ENCODE peak calls at places on chromosome 10, in eight cellular contexts. Z is AG08395; D is endothelial cell; E is EL; F is stimulated activated CD4-positive, alpha-beta T cell treated with anti-CD3 and anti-CD28 coated beads, Interleukin-12 subunit alpha, Interleukin-12 subunit beta, amount 100 ng/mL, for 4 hours; L is gastrocnemius medialis; X is chondrocyte; N is fibroblast of villous mesenchyme. O is an unnamed sample.

GRCh38 chr10:9331583-9332008 is 1277.1 kb downstream of the GATA3 start:
- DNase-seq in Z (peak; percentile 68), D (no peak), E (peak; percentile 42), F (no peak), L (no peak), X (no peak), N (peak; percentile 72), O (peak; percentile 3)

GRCh38 chr10:5906651-5907050 is 16.6 kb downstream of the FBH1 start:
- DNase-seq in Z (no peak), D (no peak), E (no peak), F (no peak), L (no peak), X (no peak), N (no peak), O (no peak)

GRCh38 chr10:51063659-51064535 is 10.4 kb upstream of the PRKG1 start:
- DNase-seq in Z (peak; percentile 36), D (no peak), E (peak; percentile 55), F (no peak), L (no peak), X (no peak), N (peak; percentile 59), O (peak; percentile 52)

GRCh38 chr10:16663472-16663871 is 141.8 kb upstream of the C1QL3 start:
- DNase-seq in Z (no peak), D (no peak), E (no peak), F (no peak), L (no peak), X (no peak), N (no peak), O (no peak)

GRCh38 chr10:127850944-127851343 is 41.8 kb downstream of the CLRN3 start:
- DNase-seq in Z (no peak), D (no peak), E (no peak), F (no peak), L (no peak), X (no peak), N (no peak), O (no peak)

GRCh38 chr10:78331391-78331922 is 297.8 kb downstream of the RPS24 start:
- DNase-seq in Z (peak; percentile 80), D (no peak), E (peak; percentile 57), F (no peak), L (no peak), X (no peak), N (peak; percentile 19), O (no peak)

GRCh38 chr10:91653214-91653875 is 20.5 kb upstream of the PPP1R3C start:
- DNase-seq in Z (no peak), D (no peak), E (peak; percentile 74), F (no peak), L (no peak), X (no peak), N (peak; percentile 34), O (no peak)

GRCh38 chr10:10865303-10865702 is 152.4 kb upstream of the CELF2 start:
- DNase-seq in Z (no peak), D (no peak), E (peak; percentile 39), F (no peak), L (no peak), X (no peak), N (peak; percentile 68), O (no peak)

GRCh38 chr10:103814626-103815370 is 40.6 kb downstream of the SH3PXD2A start:
- DNase-seq in Z (no peak), D (no peak), E (peak; percentile 10), F (no peak), L (no peak), X (no peak), N (peak; percentile 48), O (no peak)

GRCh38 chr10:97640868-97641811 is 669 bp downstream of the PI4K2A start:
- DNase-seq in Z (peak; percentile 71), D (peak; percentile 50), E (peak; percentile 53), F (peak; percentile 5), L (no peak), X (no peak), N (peak; percentile 48), O (no peak)

GRCh38 chr10:114762811-114763210 is 58.8 kb upstream of the FHIP2A start:
- DNase-seq in Z (no peak), D (no peak), E (no peak), F (no peak), L (no peak), X (no peak), N (no peak), O (no peak)

GRCh38 chr10:3755440-3756359 is 29.3 kb downstream of the KLF6 start:
- DNase-seq in Z (peak; percentile 57), D (no peak), E (peak; percentile 49), F (no peak), L (no peak), X (no peak), N (peak; percentile 53), O (no peak)

GRCh38 chr10:71723301-71723700 is 3.7 kb upstream of the C10orf105 start:
- DNase-seq in Z (no peak), D (no peak), E (no peak), F (no peak), L (no peak), X (no peak), N (no peak), O (no peak)

GRCh38 chr10:86371691-86372090 is 5.1 kb upstream of the GRID1 start:
- DNase-seq in Z (no peak), D (no peak), E (no peak), F (no peak), L (peak; percentile 6), X (peak; percentile 53), N (no peak), O (no peak)

GRCh38 chr10:97542169-97543024 is 30.2 kb upstream of the ANKRD2 start:
- DNase-seq in Z (peak; percentile 86), D (no peak), E (peak; percentile 92), F (peak; percentile 41), L (peak; percentile 65), X (peak; percentile 81), N (peak; percentile 93), O (peak; percentile 93)

GRCh38 chr10:58177362-58177947 is 90.2 kb downstream of the IPMK start:
- DNase-seq in Z (peak; percentile 50), D (no peak), E (peak; percentile 15), F (no peak), L (no peak), X (no peak), N (peak; percentile 49), O (no peak)

GRCh38 chr10:110208614-110209398 is 1.4 kb downstream of the MXI1 start:
- DNase-seq in Z (peak; percentile 27), D (no peak), E (peak; percentile 59), F (no peak), L (no peak), X (no peak), N (peak; percentile 46), O (no peak)

GRCh38 chr10:49700997-49701396 is 21.5 kb downstream of the C10orf53 start:
- DNase-seq in Z (no peak), D (no peak), E (no peak), F (no peak), L (no peak), X (no peak), N (no peak), O (no peak)

GRCh38 chr10:25575343-25575742 is 358.7 kb upstream of the MYO3A start:
- DNase-seq in Z (no peak), D (no peak), E (no peak), F (no peak), L (no peak), X (no peak), N (no peak), O (no peak)

GRCh38 chr10:73967022-73967429 is 30.9 kb upstream of the VCL start:
- DNase-seq in Z (no peak), D (no peak), E (peak; percentile 9), F (no peak), L (no peak), X (no peak), N (no peak), O (no peak)

GRCh38 chr10:122957474-122957873 is 3.4 kb upstream of the C10orf88 start:
- DNase-seq in Z (no peak), D (no peak), E (peak; percentile 4), F (no peak), L (no peak), X (no peak), N (no peak), O (no peak)

GRCh38 chr10:87818505-87819273 is 663 bp upstream of the ATAD1 start:
- DNase-seq in Z (peak; percentile 5), D (peak; percentile 6), E (peak; percentile 31), F (peak; percentile 59), L (peak; percentile 17), X (no peak), N (peak; percentile 40), O (no peak)

GRCh38 chr10:124699471-124700292 is 44.5 kb downstream of the FAM53B start:
- DNase-seq in Z (no peak), D (no peak), E (no peak), F (no peak), L (peak; percentile 76), X (no peak), N (no peak), O (no peak)

GRCh38 chr10:109823196-109823595 is 100.1 kb downstream of the XPNPEP1 start:
- DNase-seq in Z (no peak), D (no peak), E (no peak), F (no peak), L (no peak), X (no peak), N (no peak), O (no peak)

GRCh38 chr10:58143944-58144343 is 123.8 kb downstream of the IPMK start:
- DNase-seq in Z (no peak), D (no peak), E (peak; percentile 20), F (no peak), L (no peak), X (no peak), N (no peak), O (no peak)

GRCh38 chr10:60827791-60828488 is 49.7 kb downstream of the CDK1 start:
- DNase-seq in Z (peak; percentile 83), D (peak; percentile 18), E (peak; percentile 84), F (no peak), L (no peak), X (no peak), N (peak; percentile 83), O (no peak)

GRCh38 chr10:129680661-129681344 is 213.8 kb downstream of the MGMT start:
- DNase-seq in Z (no peak), D (no peak), E (no peak), F (no peak), L (no peak), X (no peak), N (no peak), O (no peak)

GRCh38 chr10:47288916-47289495 is 11.0 kb upstream of the GDF10 start:
- DNase-seq in Z (no peak), D (no peak), E (no peak), F (no peak), L (no peak), X (no peak), N (no peak), O (no peak)

GRCh38 chr10:9819756-9820494 is 1197.7 kb upstream of the CELF2 start:
- DNase-seq in Z (no peak), D (no peak), E (no peak), F (no peak), L (no peak), X (no peak), N (no peak), O (no peak)

GRCh38 chr10:12259988-12260387 is 64.0 kb downstream of the CDC123 start:
- DNase-seq in Z (no peak), D (no peak), E (no peak), F (no peak), L (no peak), X (peak; percentile 18), N (no peak), O (no peak)

GRCh38 chr10:124593431-124593985 is 131.9 kb downstream of the LHPP start:
- DNase-seq in Z (no peak), D (no peak), E (no peak), F (no peak), L (no peak), X (peak; percentile 84), N (no peak), O (no peak)

GRCh38 chr10:132665946-132666732 is 119.8 kb downstream of the NKX6-2 start:
- DNase-seq in Z (peak; percentile 93), D (no peak), E (peak; percentile 94), F (no peak), L (no peak), X (peak; percentile 38), N (peak; percentile 79), O (peak; percentile 53)

GRCh38 chr10:70785190-70785589 is at the start of gene TBATA:
- DNase-seq in Z (no peak), D (no peak), E (no peak), F (no peak), L (no peak), X (no peak), N (no peak), O (no peak)